ENCODE peak calls at places on chromosomes 7 and 10, in nine cellular contexts. J, X, W, Z, L, N, M, C and P are unnamed samples.

GRCh38 chr7:90574136-90574819 is 21.8 kb upstream of the CDK14 start:
- DNase-seq in J (no peak), X (no peak), W (no peak), Z (no peak), L (no peak), N (no peak), M (peak), C (no peak), P (peak)

GRCh38 chr10:110529596-110530011 is 31.9 kb downstream of the DUSP5 start:
- DNase-seq in J (no peak), X (no peak), W (no peak), Z (no peak), L (no peak), N (no peak), M (no peak), C (no peak), P (no peak)

GRCh38 chr7:114548576-114548975 is 134.0 kb downstream of the FOXP2 start:
- DNase-seq in J (no peak), X (no peak), W (no peak), Z (no peak), L (no peak), N (no peak), M (no peak), C (no peak), P (peak)

GRCh38 chr10:16679511-16679910 is 137.7 kb downstream of the RSU1 start:
- DNase-seq in J (no peak), X (no peak), W (no peak), Z (no peak), L (no peak), N (no peak), M (no peak), C (no peak), P (no peak)

GRCh38 chr7:87152897-87153641 is 816 bp downstream of the DMTF1 start:
- DNase-seq in J (peak), X (no peak), W (peak), Z (no peak), L (peak), N (peak), M (peak), C (peak), P (peak)

GRCh38 chr7:75608451-75609122 is 116.5 kb downstream of the SPDYE5 start:
- DNase-seq in J (no peak), X (no peak), W (no peak), Z (no peak), L (no peak), N (no peak), M (no peak), C (no peak), P (no peak)

GRCh38 chr7:88141025-88141424 is 78.8 kb downstream of the SRI start:
- DNase-seq in J (no peak), X (no peak), W (no peak), Z (no peak), L (no peak), N (no peak), M (no peak), C (no peak), P (no peak)

GRCh38 chr7:137760111-137760510 is 86.7 kb downstream of the DGKI start:
- DNase-seq in J (no peak), X (peak), W (no peak), Z (no peak), L (peak), N (no peak), M (peak), C (no peak), P (peak)

GRCh38 chr10:70479161-70479531 is 579 bp downstream of the PALD1 start:
- DNase-seq in J (no peak), X (no peak), W (no peak), Z (no peak), L (no peak), N (no peak), M (no peak), C (no peak), P (no peak)

GRCh38 chr10:13758302-13758701 is 171.5 kb downstream of the PRPF18 start:
- DNase-seq in J (no peak), X (no peak), W (peak), Z (no peak), L (no peak), N (no peak), M (no peak), C (no peak), P (peak)

GRCh38 chr10:128900456-128900855 is 566.6 kb upstream of the MGMT start:
- DNase-seq in J (no peak), X (no peak), W (no peak), Z (no peak), L (no peak), N (no peak), M (no peak), C (no peak), P (no peak)

GRCh38 chr10:60480865-60481563 is 91.3 kb upstream of the ANK3 start:
- DNase-seq in J (peak), X (peak), W (peak), Z (peak), L (peak), N (no peak), M (no peak), C (no peak), P (peak)

GRCh38 chr7:124722292-124722691 is 43.3 kb downstream of the GPR37 start:
- DNase-seq in J (no peak), X (no peak), W (no peak), Z (peak), L (no peak), N (no peak), M (no peak), C (no peak), P (peak)

GRCh38 chr7:43511029-43511428 is 71.9 kb upstream of the STK17A start:
- DNase-seq in J (no peak), X (no peak), W (no peak), Z (no peak), L (no peak), N (no peak), M (no peak), C (no peak), P (peak)

GRCh38 chr7:100177040-100178001 is at the start of the genes GPC2 and STAG3:
- DNase-seq in J (peak), X (peak), W (peak), Z (peak), L (peak), N (peak), M (peak), C (peak), P (peak)

GRCh38 chr10:6009159-6009558 is 31.8 kb upstream of the IL15RA start:
- DNase-seq in J (no peak), X (no peak), W (peak), Z (peak), L (no peak), N (no peak), M (no peak), C (no peak), P (peak)

GRCh38 chr7:767941-768729 is 41.1 kb upstream of the PRKAR1B start:
- DNase-seq in J (no peak), X (peak), W (no peak), Z (no peak), L (no peak), N (peak), M (peak), C (no peak), P (peak)

GRCh38 chr7:143042821-143043271 is 9.3 kb upstream of the OR6V1 start:
- DNase-seq in J (no peak), X (no peak), W (peak), Z (no peak), L (no peak), N (no peak), M (no peak), C (no peak), P (peak)

GRCh38 chr7:115328018-115328417 is 406.1 kb downstream of the MDFIC start:
- DNase-seq in J (no peak), X (no peak), W (no peak), Z (no peak), L (no peak), N (no peak), M (no peak), C (no peak), P (no peak)

GRCh38 chr7:133300811-133301210 is 47.9 kb downstream of the EXOC4 start:
- DNase-seq in J (no peak), X (no peak), W (no peak), Z (no peak), L (no peak), N (no peak), M (no peak), C (no peak), P (peak)

GRCh38 chr10:26550774-26551526 is 112.8 kb downstream of the APBB1IP start:
- DNase-seq in J (no peak), X (no peak), W (no peak), Z (no peak), L (no peak), N (no peak), M (no peak), C (no peak), P (no peak)

GRCh38 chr10:11787846-11788245 is 35.3 kb upstream of the PROSER2 start:
- DNase-seq in J (no peak), X (no peak), W (no peak), Z (no peak), L (no peak), N (peak), M (no peak), C (no peak), P (no peak)

GRCh38 chr7:152185514-152185913 is 160.0 kb downstream of the GALNT11 start:
- DNase-seq in J (no peak), X (no peak), W (no peak), Z (no peak), L (no peak), N (no peak), M (no peak), C (no peak), P (no peak)

GRCh38 chr10:32035038-32035437 is 21.2 kb downstream of the KIF5B start:
- DNase-seq in J (no peak), X (no peak), W (no peak), Z (no peak), L (no peak), N (no peak), M (no peak), C (no peak), P (no peak)

GRCh38 chr7:27553288-27553687 is 109.4 kb downstream of the HIBADH start:
- DNase-seq in J (no peak), X (no peak), W (no peak), Z (no peak), L (peak), N (no peak), M (no peak), C (no peak), P (no peak)

GRCh38 chr7:34070486-34071323 is 165.4 kb downstream of the BMPER start:
- DNase-seq in J (no peak), X (no peak), W (no peak), Z (peak), L (no peak), N (no peak), M (no peak), C (no peak), P (peak)

GRCh38 chr7:120966961-120967360 is 16.4 kb downstream of the ING3 start:
- DNase-seq in J (no peak), X (no peak), W (no peak), Z (no peak), L (no peak), N (no peak), M (no peak), C (no peak), P (no peak)